ENCODE peak calls at places on chromosomes 11 and 22, in four cellular contexts. V is mesendoderm, Y is H9, W is H1. F is an unnamed sample.

GRCh38 chr22:32830957-32831356 is 29.5 kb downstream of the TIMP3 start:
- DNase-seq in Y (no peak), W (no peak), V (peak; percentile 25), F (no peak)

GRCh38 chr11:100467821-100468508 is 219.1 kb upstream of the ARHGAP42 start:
- DNase-seq in W (no peak), V (no peak), Y (no peak), F (no peak)

GRCh38 chr11:61293869-61294716 is 1.0 kb downstream of the VWCE start:
- DNase-seq in V (peak; percentile 62), W (peak; percentile 57), Y (peak; percentile 50), F (peak; percentile 48)

GRCh38 chr11:109795234-109795633 is 298.0 kb upstream of the ZC3H12C start:
- DNase-seq in V (no peak), Y (no peak), W (no peak), F (peak; percentile 59)

GRCh38 chr11:94457118-94458029 is 36.3 kb downstream of the MRE11 start:
- DNase-seq in Y (no peak), W (no peak), V (peak; percentile 22), F (peak; percentile 4)

GRCh38 chr22:23079814-23080521 is 9.6 kb downstream of the GNAZ start:
- DNase-seq in Y (no peak), V (no peak), W (no peak), F (no peak)

GRCh38 chr11:71381781-71382505 is 66.2 kb downstream of the DHCR7 start:
- DNase-seq in W (no peak), V (no peak), Y (no peak), F (no peak)

GRCh38 chr11:64745523-64746328 is 1.8 kb upstream of the RASGRP2 start:
- DNase-seq in Y (peak; percentile 91), V (peak; percentile 65), W (peak; percentile 89), F (peak; percentile 22)

GRCh38 chr11:69357458-69358397 is 63.8 kb downstream of the MYEOV start:
- DNase-seq in W (peak; percentile 33), Y (peak; percentile 10), V (no peak), F (no peak)

GRCh38 chr11:112157274-112157766 is 6.6 kb downstream of the IL18 start:
- DNase-seq in Y (no peak), V (peak; percentile 26), W (no peak), F (peak; percentile 100)

GRCh38 chr11:118644496-118644895 is 35.0 kb downstream of the TREH start:
- DNase-seq in W (no peak), Y (no peak), V (no peak), F (no peak)

GRCh38 chr11:78469905-78470304 is 52.3 kb upstream of the GAB2 start:
- DNase-seq in W (no peak), V (no peak), Y (no peak), F (no peak)

GRCh38 chr22:39253427-39254070 is 8.8 kb upstream of the PDGFB start:
- DNase-seq in W (no peak), Y (no peak), V (peak; percentile 86), F (peak; percentile 89)

GRCh38 chr11:29405305-29405704 is 611.5 kb downstream of the KCNA4 start:
- DNase-seq in W (no peak), V (no peak), Y (no peak), F (peak; percentile 5)

GRCh38 chr22:37079668-37080171 is 28.2 kb downstream of the KCTD17 start:
- DNase-seq in V (peak; percentile 67), Y (no peak), W (no peak), F (peak; percentile 76)

GRCh38 chr22:25896592-25896991 is 154.6 kb downstream of the MYO18B start:
- DNase-seq in Y (no peak), W (no peak), V (no peak), F (no peak)

GRCh38 chr11:119643212-119643877 is 85.7 kb downstream of the NECTIN1 start:
- DNase-seq in W (no peak), V (no peak), Y (no peak), F (no peak)

DNA sequence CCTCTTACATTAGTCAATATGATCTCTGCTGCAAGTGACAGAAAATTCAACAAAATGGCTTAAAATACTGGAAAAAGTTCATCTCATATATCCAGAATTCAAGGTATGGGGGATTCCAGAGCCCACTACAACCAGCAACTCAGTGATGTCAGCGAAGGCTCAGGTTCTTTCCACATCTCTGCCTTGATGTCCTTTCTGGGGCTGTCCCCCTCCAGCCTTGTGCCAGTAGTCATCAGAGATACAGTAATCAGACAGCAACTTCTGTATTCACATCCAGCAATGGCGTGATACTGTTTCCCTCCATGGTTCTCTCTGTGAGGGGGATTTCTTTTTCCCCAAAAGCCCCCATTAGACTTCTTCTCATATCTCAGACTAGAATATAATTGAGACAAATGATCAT is 103.4 kb upstream of the USP47 start:
- DNase-seq in Y (no peak), W (no peak), V (no peak), F (no peak)
- H4K5ac ChIP-seq in Y (no peak overlapping the region), W (no peak overlapping the region), V (no peak overlapping the region), F (no peak overlapping the region)

GRCh38 chr11:88569342-88569741 is 231.8 kb upstream of the CTSC start:
- DNase-seq in W (no peak), Y (no peak), V (no peak), F (peak; percentile 8)
- H4K5ac ChIP-seq in W (no peak overlapping the region), Y (no peak overlapping the region), V (no peak overlapping the region), F (no peak overlapping the region)

GRCh38 chr22:20927940-20928572 is 10.8 kb downstream of the CRKL start:
- DNase-seq in Y (no peak), V (no peak), W (no peak), F (no peak)

GRCh38 chr22:20930004-20930403 is 12.8 kb downstream of the CRKL start:
- DNase-seq in Y (no peak), V (no peak), W (no peak), F (no peak)

GRCh38 chr22:20931126-20931654 is 14.0 kb downstream of the CRKL start:
- DNase-seq in V (no peak), Y (no peak), W (no peak), F (no peak)

GRCh38 chr22:20926243-20926642 is 9.0 kb downstream of the CRKL start:
- DNase-seq in W (no peak), V (peak; percentile 45), Y (no peak), F (no peak)

DNA sequence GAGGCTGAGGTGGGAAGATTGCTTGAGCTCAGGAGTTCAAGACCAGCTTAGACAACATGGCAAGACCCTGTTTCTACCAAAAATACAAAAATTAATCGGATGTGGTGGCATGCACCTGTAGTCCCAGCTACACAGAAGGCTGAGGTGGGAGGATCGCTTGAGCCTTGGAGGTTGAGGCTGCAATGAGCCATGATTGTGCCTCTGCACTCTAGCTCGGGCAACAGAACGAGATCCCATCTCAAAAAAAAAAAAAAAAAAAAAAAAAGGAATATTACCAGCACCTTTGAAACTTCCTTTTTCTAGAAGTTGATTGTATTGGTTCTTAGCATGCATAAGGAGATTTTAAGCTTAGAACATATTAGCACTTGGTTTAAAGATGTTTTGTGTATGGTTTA is 11.4 kb downstream of the CRKL start:
- DNase-seq in Y (no peak), W (no peak), V (no peak), F (no peak)
- H4K5ac ChIP-seq in Y (no peak overlapping the region), W (no peak overlapping the region), V (no peak overlapping the region), F (no peak overlapping the region)

DNA sequence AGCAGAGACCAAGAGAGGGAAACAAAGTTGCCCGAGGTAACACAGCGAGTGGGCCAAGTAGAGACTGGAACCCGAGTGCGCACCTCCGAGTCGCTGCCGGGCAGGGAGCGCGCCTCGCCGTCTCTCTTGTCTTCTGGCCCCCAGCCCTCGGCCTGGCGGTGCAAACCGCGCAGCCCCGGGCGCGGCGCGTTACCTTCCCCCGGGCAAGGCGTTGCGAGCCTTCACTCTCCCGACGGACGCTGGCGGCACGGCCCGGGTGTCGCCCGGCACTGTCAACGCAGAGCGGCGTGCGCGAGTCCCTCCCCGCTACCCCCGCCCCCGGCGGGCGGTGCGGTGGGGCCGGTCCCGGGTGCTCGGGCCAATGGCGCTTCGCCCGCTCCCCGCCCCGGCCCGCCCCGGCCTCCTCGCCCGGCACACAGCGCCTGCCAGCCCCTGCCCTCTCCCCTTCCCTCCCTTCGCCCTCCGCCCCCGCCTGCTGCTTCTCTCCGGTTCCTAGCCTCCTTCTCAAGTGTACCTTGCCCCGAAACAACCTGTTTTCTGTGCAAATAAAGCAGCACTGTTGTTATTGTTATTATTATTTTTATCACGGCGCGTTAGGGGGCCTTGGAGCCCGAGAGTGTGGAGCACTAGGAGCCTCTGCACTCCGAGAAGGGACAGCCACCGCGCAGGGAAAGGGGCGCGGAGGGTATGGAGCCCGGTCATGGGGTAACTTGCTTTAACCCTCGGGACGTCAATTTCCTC is at the start of gene SYTL2:
- DNase-seq in W (peak; percentile 87), Y (peak; percentile 82), V (peak; percentile 83), F (peak; percentile 48)
- H4K5ac ChIP-seq in W (no peak within 1 kb of the TSS), Y (no peak within 1 kb of the TSS), V (no peak within 1 kb of the TSS), F (peak within 1 kb of the TSS; percentile 14)

DNA sequence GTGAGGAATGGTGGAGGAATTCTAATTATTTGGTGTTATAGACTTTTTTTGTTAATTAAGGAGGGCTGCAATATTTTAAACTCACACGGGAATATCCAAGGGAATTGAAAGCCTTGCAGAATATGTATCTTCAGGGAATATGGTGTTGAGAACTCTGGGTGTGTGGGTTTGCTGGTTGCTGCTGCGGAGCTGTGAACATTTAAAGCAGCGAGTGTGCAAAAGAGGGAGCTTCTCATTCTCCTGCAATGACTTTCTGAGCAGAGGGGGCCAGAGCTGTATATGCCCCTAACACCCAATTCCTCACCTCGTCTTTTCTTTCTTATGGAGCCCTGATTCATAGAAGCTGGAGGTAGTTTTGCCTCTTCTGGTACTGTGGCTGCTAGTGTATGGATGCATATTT is 217.7 kb downstream of the HIPK3 start:
- DNase-seq in V (no peak), Y (no peak), W (no peak), F (no peak)
- H4K5ac ChIP-seq in V (no peak overlapping the region), Y (no peak overlapping the region), W (no peak overlapping the region), F (no peak overlapping the region)

F was measured in IMR-90.